ENCODE peak calls at places on chromosomes 11 and 22, in ten cellular contexts. One of them, this sample, is unnamed.

GRCh38 chr22:45647532-45648225 is 24.0 kb upstream of the ATXN10 start:
- DNase-seq in neural crest cell: no peak
- DNase-seq in AG09319: no peak
- DNase-seq in neural progenitor cell: no peak
- DNase-seq in type B pancreatic cell: peak
- DNase-seq in BE2C: no peak
- DNase-seq in stimulated activated CD4-positive, alpha-beta T cell treated with anti-CD3 and anti-CD28 coated beads, Interleukin-12 subunit alpha, Interleukin-12 subunit beta, amount 100 ng/mL, for 48 hours: no peak
- DNase-seq in activated CD4-positive, alpha-beta T cell treated with anti-CD3 and anti-CD28 coated beads for 48 hours: no peak
- DNase-seq in skeletal muscle cell: no peak
- DNase-seq in NCI-H1436: no peak
- DNase-seq in this sample: no peak

GRCh38 chr11:86699036-86699791 is 26.8 kb upstream of the ME3 start:
- DNase-seq in stimulated activated CD4-positive, alpha-beta T cell treated with anti-CD3 and anti-CD28 coated beads, Interleukin-12 subunit alpha, Interleukin-12 subunit beta, amount 100 ng/mL, for 48 hours: no peak
- DNase-seq in AG09319: no peak
- DNase-seq in NCI-H1436: no peak
- DNase-seq in skeletal muscle cell: no peak
- DNase-seq in BE2C: no peak
- DNase-seq in neural progenitor cell: no peak
- DNase-seq in neural crest cell: no peak
- DNase-seq in type B pancreatic cell: no peak
- DNase-seq in activated CD4-positive, alpha-beta T cell treated with anti-CD3 and anti-CD28 coated beads for 48 hours: no peak
- DNase-seq in this sample: no peak

GRCh38 chr11:45432100-45432499 is 146.0 kb upstream of the SYT13 start:
- DNase-seq in type B pancreatic cell: no peak
- DNase-seq in NCI-H1436: no peak
- DNase-seq in skeletal muscle cell: no peak
- DNase-seq in stimulated activated CD4-positive, alpha-beta T cell treated with anti-CD3 and anti-CD28 coated beads, Interleukin-12 subunit alpha, Interleukin-12 subunit beta, amount 100 ng/mL, for 48 hours: no peak
- DNase-seq in neural progenitor cell: no peak
- DNase-seq in AG09319: no peak
- DNase-seq in neural crest cell: no peak
- DNase-seq in BE2C: no peak
- DNase-seq in activated CD4-positive, alpha-beta T cell treated with anti-CD3 and anti-CD28 coated beads for 48 hours: no peak
- DNase-seq in this sample: no peak

GRCh38 chr11:95835768-95836488 is 45.6 kb downstream of the CEP57 start:
- DNase-seq in type B pancreatic cell: no peak
- DNase-seq in NCI-H1436: peak
- DNase-seq in neural progenitor cell: peak
- DNase-seq in neural crest cell: peak
- DNase-seq in stimulated activated CD4-positive, alpha-beta T cell treated with anti-CD3 and anti-CD28 coated beads, Interleukin-12 subunit alpha, Interleukin-12 subunit beta, amount 100 ng/mL, for 48 hours: peak
- DNase-seq in AG09319: peak
- DNase-seq in skeletal muscle cell: peak
- DNase-seq in activated CD4-positive, alpha-beta T cell treated with anti-CD3 and anti-CD28 coated beads for 48 hours: peak
- DNase-seq in BE2C: peak
- DNase-seq in this sample: peak

GRCh38 chr11:71342116-71342515 is 89.7 kb upstream of the SHANK2 start:
- DNase-seq in neural crest cell: no peak
- DNase-seq in NCI-H1436: no peak
- DNase-seq in stimulated activated CD4-positive, alpha-beta T cell treated with anti-CD3 and anti-CD28 coated beads, Interleukin-12 subunit alpha, Interleukin-12 subunit beta, amount 100 ng/mL, for 48 hours: no peak
- DNase-seq in type B pancreatic cell: no peak
- DNase-seq in activated CD4-positive, alpha-beta T cell treated with anti-CD3 and anti-CD28 coated beads for 48 hours: no peak
- DNase-seq in BE2C: no peak
- DNase-seq in AG09319: no peak
- DNase-seq in skeletal muscle cell: no peak
- DNase-seq in neural progenitor cell: no peak
- DNase-seq in this sample: no peak

GRCh38 chr22:27639180-27640086 is 162.1 kb downstream of the MN1 start:
- DNase-seq in skeletal muscle cell: no peak
- DNase-seq in stimulated activated CD4-positive, alpha-beta T cell treated with anti-CD3 and anti-CD28 coated beads, Interleukin-12 subunit alpha, Interleukin-12 subunit beta, amount 100 ng/mL, for 48 hours: no peak
- DNase-seq in AG09319: no peak
- DNase-seq in BE2C: no peak
- DNase-seq in neural crest cell: no peak
- DNase-seq in type B pancreatic cell: no peak
- DNase-seq in neural progenitor cell: no peak
- DNase-seq in activated CD4-positive, alpha-beta T cell treated with anti-CD3 and anti-CD28 coated beads for 48 hours: no peak
- DNase-seq in NCI-H1436: no peak
- DNase-seq in this sample: no peak

GRCh38 chr22:45781459-45781858 is 109.8 kb downstream of the ATXN10 start:
- DNase-seq in skeletal muscle cell: no peak
- DNase-seq in type B pancreatic cell: no peak
- DNase-seq in neural progenitor cell: no peak
- DNase-seq in neural crest cell: no peak
- DNase-seq in BE2C: no peak
- DNase-seq in activated CD4-positive, alpha-beta T cell treated with anti-CD3 and anti-CD28 coated beads for 48 hours: no peak
- DNase-seq in stimulated activated CD4-positive, alpha-beta T cell treated with anti-CD3 and anti-CD28 coated beads, Interleukin-12 subunit alpha, Interleukin-12 subunit beta, amount 100 ng/mL, for 48 hours: no peak
- DNase-seq in AG09319: no peak
- DNase-seq in NCI-H1436: no peak
- DNase-seq in this sample: no peak

GRCh38 chr22:29716814-29717213 is 3.0 kb upstream of the CABP7 start:
- DNase-seq in AG09319: peak
- DNase-seq in neural crest cell: peak
- DNase-seq in skeletal muscle cell: peak
- DNase-seq in BE2C: no peak
- DNase-seq in type B pancreatic cell: peak
- DNase-seq in activated CD4-positive, alpha-beta T cell treated with anti-CD3 and anti-CD28 coated beads for 48 hours: peak
- DNase-seq in NCI-H1436: no peak
- DNase-seq in stimulated activated CD4-positive, alpha-beta T cell treated with anti-CD3 and anti-CD28 coated beads, Interleukin-12 subunit alpha, Interleukin-12 subunit beta, amount 100 ng/mL, for 48 hours: no peak
- DNase-seq in neural progenitor cell: peak
- DNase-seq in this sample: no peak

GRCh38 chr11:102930451-102930850 is 25.1 kb downstream of the MMP13 start:
- DNase-seq in type B pancreatic cell: no peak
- DNase-seq in activated CD4-positive, alpha-beta T cell treated with anti-CD3 and anti-CD28 coated beads for 48 hours: no peak
- DNase-seq in AG09319: no peak
- DNase-seq in NCI-H1436: no peak
- DNase-seq in neural crest cell: no peak
- DNase-seq in neural progenitor cell: no peak
- DNase-seq in skeletal muscle cell: no peak
- DNase-seq in BE2C: no peak
- DNase-seq in stimulated activated CD4-positive, alpha-beta T cell treated with anti-CD3 and anti-CD28 coated beads, Interleukin-12 subunit alpha, Interleukin-12 subunit beta, amount 100 ng/mL, for 48 hours: no peak
- DNase-seq in this sample: no peak

GRCh38 chr11:130834886-130835285 is 81.4 kb downstream of the SNX19 start:
- DNase-seq in BE2C: no peak
- DNase-seq in neural crest cell: no peak
- DNase-seq in AG09319: no peak
- DNase-seq in type B pancreatic cell: no peak
- DNase-seq in NCI-H1436: no peak
- DNase-seq in stimulated activated CD4-positive, alpha-beta T cell treated with anti-CD3 and anti-CD28 coated beads, Interleukin-12 subunit alpha, Interleukin-12 subunit beta, amount 100 ng/mL, for 48 hours: no peak
- DNase-seq in activated CD4-positive, alpha-beta T cell treated with anti-CD3 and anti-CD28 coated beads for 48 hours: no peak
- DNase-seq in neural progenitor cell: no peak
- DNase-seq in skeletal muscle cell: no peak
- DNase-seq in this sample: no peak